ENCODE peak calls at places on chromosomes 16 and 17, in seven cellular contexts. M is adrenal gland, N is testis, X is tibial nerve, T is esophagus squamous epithelium, V is gastrocnemius medialis, Z is IMR-90. S is an unnamed sample. For H3K4me1 and H3K27me3, the result is how much of the 10 kb centered on the place peaks cover.

GRCh38 chr17:42310281-42311156 is 22.2 kb downstream of the STAT5A start:
- DNase-seq in M (no peak), N (no peak), X (no peak), T (no peak), V (no peak), Z (no peak), S (peak)

GRCh38 chr16:50263940-50264929 is 2.1 kb upstream of the ADCY7 start:
- DNase-seq in M (no peak), N (no peak), X (no peak), T (no peak), V (no peak), Z (peak), S (no peak)

GRCh38 chr16:30602595-30603277 is 7.5 kb downstream of the ZNF689 start:
- DNase-seq in M (peak), N (no peak), X (no peak), T (no peak), V (no peak), Z (peak), S (no peak)

GRCh38 chr16:24540575-24541240 is 1.3 kb downstream of the RBBP6 start:
- DNase-seq in M (no peak), N (peak), X (no peak), T (no peak), V (no peak), Z (peak), S (no peak)

GRCh38 chr17:19558946-19559345 is 25.3 kb downstream of the SLC47A1 start:
- DNase-seq in M (no peak), N (no peak), X (no peak), T (no peak), V (no peak), Z (no peak), S (no peak)

GRCh38 chr16:28321700-28322411 is 29.5 kb downstream of the SBK1 start:
- DNase-seq in M (peak), N (peak), X (no peak), T (no peak), V (no peak), Z (peak), S (no peak)

GRCh38 chr16:51465026-51465425 is 314.0 kb upstream of the SALL1 start:
- DNase-seq in M (no peak), N (no peak), X (no peak), T (no peak), V (no peak), Z (peak), S (no peak)

GRCh38 chr16:78278047-78278446 is 178.6 kb downstream of the WWOX start:
- DNase-seq in M (no peak), N (no peak), X (no peak), T (no peak), V (no peak), Z (no peak), S (no peak)

DNA sequence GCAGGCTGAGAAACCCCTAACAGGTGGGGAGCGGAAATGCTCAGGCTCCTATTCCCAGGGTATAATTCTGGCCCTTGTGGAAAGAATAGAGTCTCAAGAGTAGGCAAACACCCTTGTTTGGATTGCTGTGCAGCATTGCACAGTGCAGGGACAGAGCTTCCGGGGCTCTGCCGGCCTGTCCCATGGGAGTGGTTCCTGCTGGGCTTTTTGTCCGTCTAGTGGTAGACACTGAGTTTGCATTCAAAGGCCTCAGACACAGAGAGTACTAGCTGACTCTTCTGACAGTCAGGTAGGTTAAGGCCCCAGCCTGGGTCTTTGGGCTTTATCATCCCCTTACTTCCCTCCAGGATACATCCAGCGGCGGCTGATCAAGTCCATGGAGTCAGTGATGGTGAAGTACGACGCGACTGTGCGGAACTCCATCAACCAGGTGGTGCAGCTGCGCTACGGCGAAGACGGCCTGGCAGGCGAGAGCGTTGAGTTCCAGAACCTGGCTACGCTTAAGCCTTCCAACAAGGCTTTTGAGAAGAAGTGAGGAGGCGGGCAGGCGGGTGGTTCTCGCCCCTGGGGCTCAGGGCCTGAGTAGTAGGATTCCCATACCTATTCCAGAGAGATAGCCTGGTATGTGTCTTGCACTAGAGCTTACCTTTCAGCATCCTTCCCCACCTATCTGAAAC is 18.1 kb downstream of the POLR2A start:
- DNase-seq in M (no peak), N (no peak), X (no peak), T (no peak), V (no peak), Z (no peak), S (no peak)
- TF ChIP-seq POLR2A in M (no peak), N (no peak), X (no peak), T (no peak), V (no peak), Z (no peak), S (no peak)

DNA sequence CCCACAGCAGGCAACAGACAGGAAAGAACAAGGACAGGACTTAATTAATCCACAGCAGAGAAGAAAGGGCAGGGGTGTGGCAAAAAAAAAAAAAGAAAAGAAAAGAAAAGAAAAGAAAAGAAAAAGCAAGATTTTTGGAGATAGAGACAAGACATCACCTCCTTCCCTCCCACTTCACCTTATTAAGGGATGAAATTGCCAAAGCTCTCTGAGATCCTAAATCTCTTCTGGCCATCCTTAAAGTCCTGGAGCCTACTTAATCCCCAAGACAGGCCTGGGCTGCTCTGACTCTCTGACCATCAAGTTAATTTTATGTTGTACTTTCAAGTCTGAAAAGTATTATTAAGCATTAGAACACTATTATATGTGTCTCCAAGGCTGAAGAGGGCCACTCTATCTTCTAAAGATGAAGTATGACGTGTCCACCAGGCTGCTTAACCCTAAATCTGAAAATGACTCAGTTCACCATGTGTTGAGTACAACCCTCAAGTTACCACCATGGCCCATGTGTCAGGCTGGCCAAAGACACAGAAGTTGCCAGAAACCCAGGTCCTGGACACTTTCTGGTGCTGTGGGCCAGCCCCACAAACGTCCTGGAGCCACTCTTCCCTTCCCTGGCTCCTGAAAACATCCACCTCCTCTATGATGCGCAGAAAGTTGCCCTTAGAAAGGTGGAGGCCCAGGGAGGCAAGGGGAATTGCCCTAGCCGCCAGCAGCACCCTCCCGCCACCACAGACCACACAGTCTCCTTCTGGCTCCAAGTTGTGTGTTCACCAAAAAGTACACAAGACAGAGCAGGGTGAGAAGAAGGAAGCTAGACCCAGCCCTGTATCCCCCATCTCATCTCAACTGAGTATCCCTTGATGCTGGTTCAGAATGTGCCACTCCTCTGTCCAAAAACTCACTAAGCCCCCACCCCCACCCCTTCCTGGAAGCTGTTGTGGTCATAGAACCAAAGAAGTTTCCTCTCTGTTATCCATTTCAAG is 2.7 kb downstream of the SOCS1 start:
- DNase-seq in M (no peak), N (no peak), X (no peak), T (no peak), V (no peak), Z (peak), S (no peak)
- H3K4me1 ChIP-seq in M (under half), N (under half), X (under half), T (under half), V (under half), Z (under half), S (under half)

GRCh38 chr17:48757524-48757961 is 29.0 kb upstream of the HOXB13 start:
- DNase-seq in M (no peak), N (no peak), X (no peak), T (no peak), V (no peak), Z (no peak), S (no peak)

GRCh38 chr17:48756816-48757215 is 28.3 kb upstream of the HOXB13 start:
- DNase-seq in M (no peak), N (no peak), X (no peak), T (no peak), V (no peak), Z (no peak), S (no peak)

GRCh38 chr17:48754500-48755261 is 26.1 kb upstream of the HOXB13 start:
- DNase-seq in M (no peak), N (no peak), X (no peak), T (no peak), V (no peak), Z (no peak), S (no peak)

GRCh38 chr17:48753794-48754499 is 25.4 kb upstream of the HOXB13 start:
- DNase-seq in M (peak), N (no peak), X (no peak), T (no peak), V (no peak), Z (no peak), S (no peak)

GRCh38 chr17:48755346-48755745 is 26.8 kb upstream of the HOXB13 start:
- DNase-seq in M (no peak), N (no peak), X (no peak), T (no peak), V (no peak), Z (no peak), S (no peak)
- H3K27me3 ChIP-seq in M (half or more), N (under half), X (half or more), T (half or more), V (half or more), Z (half or more), S (under half)

GRCh38 chr16:4309102-4309832 is 6.6 kb upstream of the GLIS2 start:
- DNase-seq in M (no peak), N (no peak), X (no peak), T (no peak), V (no peak), Z (no peak), S (no peak)

GRCh38 chr16:4303973-4304372 is 11.9 kb upstream of the GLIS2 start:
- DNase-seq in M (no peak), N (no peak), X (no peak), T (no peak), V (no peak), Z (no peak), S (no peak)

GRCh38 chr16:4306439-4307214 is 9.2 kb upstream of the GLIS2 start:
- DNase-seq in M (no peak), N (no peak), X (no peak), T (no peak), V (no peak), Z (no peak), S (no peak)

GRCh38 chr16:4309833-4310266 is 6.0 kb upstream of the GLIS2 start:
- DNase-seq in M (peak), N (peak), X (peak), T (no peak), V (no peak), Z (peak), S (no peak)

DNA sequence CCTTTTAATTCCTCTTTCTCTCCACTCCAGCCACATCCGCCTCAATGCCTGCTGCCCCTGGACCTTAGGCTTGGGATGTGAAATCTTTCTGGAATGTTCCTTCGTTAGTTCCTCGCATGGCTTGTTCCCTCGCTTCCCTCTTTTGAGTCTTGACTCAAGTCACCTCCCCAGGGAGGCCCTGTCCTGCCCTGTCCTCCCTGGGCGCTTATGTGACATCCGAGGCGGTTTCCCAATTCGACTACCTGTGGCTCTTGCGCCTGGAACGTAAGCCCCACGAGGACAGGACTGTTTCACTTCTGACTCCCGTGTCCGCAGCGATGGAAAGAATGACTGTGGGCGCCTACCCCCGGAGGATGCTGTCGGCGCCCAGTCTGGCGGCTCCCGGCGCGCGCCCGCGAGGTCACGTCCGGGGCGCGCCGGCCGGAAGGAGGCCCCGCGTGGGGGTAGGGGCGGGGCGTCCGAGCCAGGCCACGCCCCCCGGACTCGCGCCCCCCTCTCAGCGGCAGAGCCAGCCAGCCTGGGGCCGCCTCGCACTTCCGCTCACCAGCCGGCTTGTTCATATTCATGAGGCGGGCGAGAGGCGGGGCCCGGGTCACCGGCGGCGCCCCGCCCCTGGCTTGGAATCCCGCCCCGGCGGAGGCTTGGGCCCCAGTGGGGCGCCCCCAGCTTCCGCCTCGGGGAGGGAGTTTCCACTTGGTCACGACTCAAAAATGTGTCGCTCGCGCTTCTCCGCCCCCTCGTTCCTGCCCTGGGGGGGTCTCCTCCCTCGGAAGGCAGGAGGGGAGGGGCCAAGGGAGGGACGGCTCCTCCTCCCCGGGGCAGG is 8.4 kb upstream of the GLIS2 start:
- DNase-seq in M (peak), N (peak), X (peak), T (peak), V (peak), Z (peak), S (peak)
- TF ChIP-seq POLR2A in M (no peak), N (no peak), X (peak), T (no peak), V (peak), Z (no peak), S (no peak)

GRCh38 chr16:54173489-54173888 is 113.1 kb downstream of the IRX3 start:
- DNase-seq in M (no peak), N (no peak), X (no peak), T (no peak), V (no peak), Z (no peak), S (no peak)
- H3K4me1 ChIP-seq in M (under half), N (under half), X (under half), T (under half), V (under half), Z (under half), S (under half)

DNA sequence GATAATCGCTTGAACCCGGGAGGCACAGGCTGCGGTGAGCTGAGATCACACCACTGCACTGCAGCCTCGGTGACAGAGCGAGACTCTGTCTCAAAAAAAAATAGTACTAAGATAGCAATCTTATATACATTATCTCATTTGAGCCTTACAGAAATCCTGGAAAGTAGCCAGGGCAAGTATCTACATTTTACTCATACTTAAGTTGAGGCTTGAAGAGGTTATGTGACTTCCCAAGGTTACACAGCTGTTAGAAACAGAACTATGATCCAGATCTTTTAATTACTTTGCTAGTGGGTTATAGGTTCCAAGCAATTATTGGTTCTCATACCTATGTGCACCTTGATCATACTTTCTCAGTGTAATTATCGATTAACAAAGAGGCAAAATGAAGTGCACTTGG is 15.4 kb downstream of the C17orf78 start:
- DNase-seq in M (no peak), N (no peak), X (no peak), T (no peak), V (no peak), Z (peak), S (no peak)
- H3K27me3 ChIP-seq in M (under half), N (under half), X (under half), T (under half), V (under half), Z (under half), S (under half)

GRCh38 chr17:40362696-40363479 is 1.6 kb downstream of the GJD3 start:
- DNase-seq in M (peak), N (peak), X (no peak), T (no peak), V (no peak), Z (peak), S (no peak)
- TF ChIP-seq POLR2A in M (no peak), N (no peak), X (no peak), T (no peak), V (no peak), Z (peak), S (peak)

DNA sequence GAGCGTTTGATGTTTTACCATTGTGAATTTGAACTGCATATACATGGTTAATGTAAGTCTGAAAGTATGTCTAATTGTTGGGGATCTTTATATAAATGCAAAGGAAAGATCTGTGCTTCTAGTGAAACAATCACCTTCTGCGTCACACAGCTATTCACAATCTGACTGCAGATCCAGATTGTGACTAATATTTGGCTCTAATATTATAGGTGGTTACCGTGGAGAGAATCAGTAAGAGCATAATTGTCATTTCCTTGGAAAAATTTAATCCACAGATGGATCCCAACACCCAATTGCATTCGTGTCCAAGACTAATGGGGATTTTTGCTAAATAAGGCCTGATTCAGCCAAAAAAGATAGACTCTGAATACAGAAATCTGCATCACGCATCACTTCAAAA is 2.8 kb upstream of the KCNJ2 start:
- DNase-seq in M (no peak), N (no peak), X (no peak), T (no peak), V (no peak), Z (no peak), S (no peak)
- H3K4me1 ChIP-seq in M (under half), N (under half), X (under half), T (under half), V (under half), Z (under half), S (under half)

GRCh38 chr17:46890638-46891037 is 32.3 kb upstream of the GOSR2 start:
- DNase-seq in M (no peak), N (no peak), X (no peak), T (no peak), V (no peak), Z (no peak), S (no peak)

GRCh38 chr17:46887717-46888116 is 35.2 kb upstream of the GOSR2 start:
- DNase-seq in M (no peak), N (no peak), X (no peak), T (no peak), V (no peak), Z (no peak), S (no peak)

GRCh38 chr17:46889992-46890564 is 32.9 kb upstream of the GOSR2 start:
- DNase-seq in M (no peak), N (no peak), X (no peak), T (no peak), V (no peak), Z (no peak), S (no peak)

GRCh38 chr17:46888727-46889126 is 34.2 kb upstream of the GOSR2 start:
- DNase-seq in M (no peak), N (no peak), X (no peak), T (no peak), V (no peak), Z (no peak), S (no peak)

DNA sequence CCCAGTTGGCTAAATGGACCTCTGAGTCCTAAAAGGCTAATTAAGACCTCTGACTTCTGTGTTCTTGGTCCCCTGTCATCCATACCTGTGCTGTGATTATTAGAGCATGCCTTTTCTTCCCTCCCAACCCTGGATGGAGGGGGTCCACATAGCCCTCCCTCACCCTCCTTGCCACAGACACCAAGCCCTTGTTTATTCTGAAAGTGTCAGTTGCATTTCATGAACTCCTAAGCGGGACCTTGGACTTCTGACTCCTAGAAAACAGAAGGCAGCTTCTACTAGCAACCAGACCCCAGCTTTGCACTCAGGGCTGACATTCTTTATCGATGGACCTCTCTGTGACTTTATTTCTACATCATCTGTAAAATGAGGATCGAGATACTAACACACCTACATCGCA is 33.4 kb upstream of the GOSR2 start:
- DNase-seq in M (no peak), N (no peak), X (no peak), T (no peak), V (no peak), Z (no peak), S (no peak)
- H3K27me3 ChIP-seq in M (under half), N (under half), X (under half), T (half or more), V (under half), Z (half or more), S (under half)

S was measured in uterus.